ENCODE peak calls at places on chromosomes 1 and 21, in ten cellular contexts. One of them, this sample, is unnamed.

GRCh38 chr1:45815667-45816458 is 12.5 kb downstream of the MAST2 start:
- DNase-seq in C1 segment of cervical spinal cord: no peak
- DNase-seq in activated CD4-positive, alpha-beta memory T cell treated with anti-CD3 and anti-CD28 coated beads, Interleukin-2, amount 10 ng/mL, durations not matched to agents 7 days and 5 days: no peak
- DNase-seq in SHP77: no peak
- DNase-seq in stimulated activated CD8-positive, alpha-beta memory T cell treated with anti-CD3 and anti-CD28 coated beads, Interleukin-4, amount 100 ng/mL, for 4 hours: no peak
- DNase-seq in astrocyte of the spinal cord: no peak
- DNase-seq in left cardiac atrium: no peak
- DNase-seq in GM03348: peak
- DNase-seq in cardiac fibroblast: peak
- DNase-seq in GM19239: no peak
- DNase-seq in this sample: no peak

GRCh38 chr1:209884249-209884648 is 53.8 kb upstream of the SYT14 start:
- DNase-seq in C1 segment of cervical spinal cord: no peak
- DNase-seq in stimulated activated CD8-positive, alpha-beta memory T cell treated with anti-CD3 and anti-CD28 coated beads, Interleukin-4, amount 100 ng/mL, for 4 hours: no peak
- DNase-seq in left cardiac atrium: no peak
- DNase-seq in cardiac fibroblast: no peak
- DNase-seq in astrocyte of the spinal cord: peak
- DNase-seq in GM19239: no peak
- DNase-seq in activated CD4-positive, alpha-beta memory T cell treated with anti-CD3 and anti-CD28 coated beads, Interleukin-2, amount 10 ng/mL, durations not matched to agents 7 days and 5 days: no peak
- DNase-seq in GM03348: no peak
- DNase-seq in SHP77: no peak
- DNase-seq in this sample: no peak

GRCh38 chr1:235090406-235091069 is 38.1 kb downstream of the TOMM20 start:
- DNase-seq in GM03348: no peak
- DNase-seq in activated CD4-positive, alpha-beta memory T cell treated with anti-CD3 and anti-CD28 coated beads, Interleukin-2, amount 10 ng/mL, durations not matched to agents 7 days and 5 days: no peak
- DNase-seq in left cardiac atrium: no peak
- DNase-seq in C1 segment of cervical spinal cord: peak
- DNase-seq in cardiac fibroblast: no peak
- DNase-seq in stimulated activated CD8-positive, alpha-beta memory T cell treated with anti-CD3 and anti-CD28 coated beads, Interleukin-4, amount 100 ng/mL, for 4 hours: no peak
- DNase-seq in GM19239: no peak
- DNase-seq in SHP77: no peak
- DNase-seq in astrocyte of the spinal cord: peak
- DNase-seq in this sample: no peak

GRCh38 chr1:2300004-2300771 is 72.1 kb downstream of the SKI start:
- DNase-seq in SHP77: no peak
- DNase-seq in C1 segment of cervical spinal cord: no peak
- DNase-seq in stimulated activated CD8-positive, alpha-beta memory T cell treated with anti-CD3 and anti-CD28 coated beads, Interleukin-4, amount 100 ng/mL, for 4 hours: peak
- DNase-seq in left cardiac atrium: no peak
- DNase-seq in GM19239: peak
- DNase-seq in GM03348: no peak
- DNase-seq in activated CD4-positive, alpha-beta memory T cell treated with anti-CD3 and anti-CD28 coated beads, Interleukin-2, amount 10 ng/mL, durations not matched to agents 7 days and 5 days: peak
- DNase-seq in cardiac fibroblast: no peak
- DNase-seq in astrocyte of the spinal cord: no peak
- DNase-seq in this sample: no peak

GRCh38 chr1:2188336-2188735 is 6.2 kb downstream of the FAAP20 start:
- DNase-seq in SHP77: no peak
- DNase-seq in astrocyte of the spinal cord: no peak
- DNase-seq in C1 segment of cervical spinal cord: no peak
- DNase-seq in left cardiac atrium: no peak
- DNase-seq in stimulated activated CD8-positive, alpha-beta memory T cell treated with anti-CD3 and anti-CD28 coated beads, Interleukin-4, amount 100 ng/mL, for 4 hours: no peak
- DNase-seq in GM03348: no peak
- DNase-seq in GM19239: no peak
- DNase-seq in cardiac fibroblast: no peak
- DNase-seq in activated CD4-positive, alpha-beta memory T cell treated with anti-CD3 and anti-CD28 coated beads, Interleukin-2, amount 10 ng/mL, durations not matched to agents 7 days and 5 days: no peak
- DNase-seq in this sample: no peak

GRCh38 chr21:21813295-21813694 is 815.1 kb downstream of the NCAM2 start:
- DNase-seq in GM03348: no peak
- DNase-seq in activated CD4-positive, alpha-beta memory T cell treated with anti-CD3 and anti-CD28 coated beads, Interleukin-2, amount 10 ng/mL, durations not matched to agents 7 days and 5 days: no peak
- DNase-seq in C1 segment of cervical spinal cord: no peak
- DNase-seq in SHP77: no peak
- DNase-seq in astrocyte of the spinal cord: no peak
- DNase-seq in GM19239: no peak
- DNase-seq in cardiac fibroblast: no peak
- DNase-seq in left cardiac atrium: no peak
- DNase-seq in stimulated activated CD8-positive, alpha-beta memory T cell treated with anti-CD3 and anti-CD28 coated beads, Interleukin-4, amount 100 ng/mL, for 4 hours: no peak
- DNase-seq in this sample: no peak

GRCh38 chr1:66626261-66626660 is 92.3 kb downstream of the SGIP1 start:
- DNase-seq in stimulated activated CD8-positive, alpha-beta memory T cell treated with anti-CD3 and anti-CD28 coated beads, Interleukin-4, amount 100 ng/mL, for 4 hours: no peak
- DNase-seq in GM03348: peak
- DNase-seq in activated CD4-positive, alpha-beta memory T cell treated with anti-CD3 and anti-CD28 coated beads, Interleukin-2, amount 10 ng/mL, durations not matched to agents 7 days and 5 days: no peak
- DNase-seq in SHP77: no peak
- DNase-seq in astrocyte of the spinal cord: no peak
- DNase-seq in left cardiac atrium: no peak
- DNase-seq in cardiac fibroblast: no peak
- DNase-seq in C1 segment of cervical spinal cord: no peak
- DNase-seq in GM19239: no peak
- DNase-seq in this sample: no peak

GRCh38 chr21:33229776-33230517 is at the start of gene IFNAR2:
- DNase-seq in cardiac fibroblast: peak
- DNase-seq in SHP77: peak
- DNase-seq in stimulated activated CD8-positive, alpha-beta memory T cell treated with anti-CD3 and anti-CD28 coated beads, Interleukin-4, amount 100 ng/mL, for 4 hours: no peak
- DNase-seq in GM03348: peak
- DNase-seq in activated CD4-positive, alpha-beta memory T cell treated with anti-CD3 and anti-CD28 coated beads, Interleukin-2, amount 10 ng/mL, durations not matched to agents 7 days and 5 days: peak
- DNase-seq in astrocyte of the spinal cord: peak
- DNase-seq in C1 segment of cervical spinal cord: peak
- DNase-seq in GM19239: peak
- DNase-seq in left cardiac atrium: peak
- DNase-seq in this sample: peak

GRCh38 chr21:44391345-44392091 is 38.1 kb downstream of the TRPM2 start:
- DNase-seq in C1 segment of cervical spinal cord: no peak
- DNase-seq in left cardiac atrium: peak
- DNase-seq in cardiac fibroblast: no peak
- DNase-seq in stimulated activated CD8-positive, alpha-beta memory T cell treated with anti-CD3 and anti-CD28 coated beads, Interleukin-4, amount 100 ng/mL, for 4 hours: no peak
- DNase-seq in astrocyte of the spinal cord: no peak
- DNase-seq in activated CD4-positive, alpha-beta memory T cell treated with anti-CD3 and anti-CD28 coated beads, Interleukin-2, amount 10 ng/mL, durations not matched to agents 7 days and 5 days: no peak
- DNase-seq in SHP77: no peak
- DNase-seq in GM19239: no peak
- DNase-seq in GM03348: no peak
- DNase-seq in this sample: peak

GRCh38 chr1:151984313-151984956 is 9.2 kb downstream of the S100A10 start:
- DNase-seq in SHP77: no peak
- DNase-seq in cardiac fibroblast: no peak
- DNase-seq in GM19239: no peak
- DNase-seq in left cardiac atrium: no peak
- DNase-seq in GM03348: no peak
- DNase-seq in astrocyte of the spinal cord: no peak
- DNase-seq in stimulated activated CD8-positive, alpha-beta memory T cell treated with anti-CD3 and anti-CD28 coated beads, Interleukin-4, amount 100 ng/mL, for 4 hours: no peak
- DNase-seq in C1 segment of cervical spinal cord: no peak
- DNase-seq in activated CD4-positive, alpha-beta memory T cell treated with anti-CD3 and anti-CD28 coated beads, Interleukin-2, amount 10 ng/mL, durations not matched to agents 7 days and 5 days: peak
- DNase-seq in this sample: no peak

GRCh38 chr1:244862699-244863490 is 1.4 kb downstream of the HNRNPU start:
- DNase-seq in C1 segment of cervical spinal cord: peak
- DNase-seq in SHP77: peak
- DNase-seq in cardiac fibroblast: peak
- DNase-seq in GM03348: peak
- DNase-seq in GM19239: peak
- DNase-seq in left cardiac atrium: peak
- DNase-seq in astrocyte of the spinal cord: peak
- DNase-seq in stimulated activated CD8-positive, alpha-beta memory T cell treated with anti-CD3 and anti-CD28 coated beads, Interleukin-4, amount 100 ng/mL, for 4 hours: peak
- DNase-seq in activated CD4-positive, alpha-beta memory T cell treated with anti-CD3 and anti-CD28 coated beads, Interleukin-2, amount 10 ng/mL, durations not matched to agents 7 days and 5 days: peak
- DNase-seq in this sample: peak

GRCh38 chr1:200518524-200518923 is 102.0 kb downstream of the KIF14 start:
- DNase-seq in left cardiac atrium: no peak
- DNase-seq in activated CD4-positive, alpha-beta memory T cell treated with anti-CD3 and anti-CD28 coated beads, Interleukin-2, amount 10 ng/mL, durations not matched to agents 7 days and 5 days: no peak
- DNase-seq in C1 segment of cervical spinal cord: no peak
- DNase-seq in GM19239: no peak
- DNase-seq in stimulated activated CD8-positive, alpha-beta memory T cell treated with anti-CD3 and anti-CD28 coated beads, Interleukin-4, amount 100 ng/mL, for 4 hours: no peak
- DNase-seq in SHP77: no peak
- DNase-seq in GM03348: no peak
- DNase-seq in astrocyte of the spinal cord: no peak
- DNase-seq in cardiac fibroblast: no peak
- DNase-seq in this sample: no peak

GRCh38 chr1:239467688-239468087 is 81.3 kb downstream of the CHRM3 start:
- DNase-seq in activated CD4-positive, alpha-beta memory T cell treated with anti-CD3 and anti-CD28 coated beads, Interleukin-2, amount 10 ng/mL, durations not matched to agents 7 days and 5 days: no peak
- DNase-seq in astrocyte of the spinal cord: no peak
- DNase-seq in C1 segment of cervical spinal cord: no peak
- DNase-seq in cardiac fibroblast: no peak
- DNase-seq in GM03348: no peak
- DNase-seq in SHP77: no peak
- DNase-seq in GM19239: no peak
- DNase-seq in stimulated activated CD8-positive, alpha-beta memory T cell treated with anti-CD3 and anti-CD28 coated beads, Interleukin-4, amount 100 ng/mL, for 4 hours: no peak
- DNase-seq in left cardiac atrium: no peak
- DNase-seq in this sample: no peak

This sample was measured in heart right ventricle.